ENCODE peak calls at places on chromosomes 11 and 22, in seven cellular contexts. C is H9, N is mesenchymal stem cell, D is mesendoderm, U is IMR-90, I is trophoblast cell, V is H1. Y is an unnamed sample.

GRCh38 chr11:75011872-75012271 is 23.1 kb downstream of the NEU3 start:
- DNase-seq in C (no peak), N (no peak), D (no peak), U (no peak), I (no peak), V (no peak), Y (no peak)

GRCh38 chr11:19559746-19560145 is 152.9 kb upstream of the NAV2 start:
- DNase-seq in C (no peak), N (no peak), D (peak; percentile 65), U (no peak), I (no peak), V (no peak), Y (no peak)

GRCh38 chr11:9875862-9876261 is 212.0 kb downstream of the SWAP70 start:
- DNase-seq in C (no peak), N (no peak), D (no peak), U (no peak), I (no peak), V (no peak), Y (no peak)

GRCh38 chr22:24180316-24181087 is 785 bp upstream of the SUSD2 start:
- DNase-seq in C (no peak), N (no peak), D (no peak), U (no peak), I (no peak), V (no peak), Y (no peak)

GRCh38 chr22:35528967-35529366 is 11.7 kb upstream of the RASD2 start:
- DNase-seq in C (no peak), N (no peak), D (no peak), U (no peak), I (no peak), V (no peak), Y (no peak)

GRCh38 chr11:72352859-72353551 is 81.3 kb downstream of the CLPB start:
- DNase-seq in C (peak; percentile 62), N (peak; percentile 65), D (peak; percentile 92), U (peak; percentile 85), I (peak; percentile 91), V (no peak), Y (peak; percentile 14)

GRCh38 chr11:85619497-85619896 is 7.6 kb downstream of the DLG2 start:
- DNase-seq in C (no peak), N (no peak), D (no peak), U (no peak), I (no peak), V (no peak), Y (no peak)

GRCh38 chr22:40376149-40376548 is 5.8 kb downstream of the SGSM3 start:
- DNase-seq in C (no peak), N (no peak), D (no peak), U (no peak), I (no peak), V (no peak), Y (no peak)

GRCh38 chr11:28910926-28911325 is 802.7 kb downstream of the METTL15 start:
- DNase-seq in C (no peak), N (no peak), D (no peak), U (peak; percentile 44), I (no peak), V (no peak), Y (no peak)

GRCh38 chr11:130817608-130817944 is 98.7 kb downstream of the SNX19 start:
- DNase-seq in C (no peak), N (peak; percentile 48), D (no peak), U (peak; percentile 86), I (peak; percentile 71), V (no peak), Y (no peak)

GRCh38 chr22:20654343-20655208 is 119.3 kb upstream of the SERPIND1 start:
- DNase-seq in C (peak; percentile 14), N (no peak), D (no peak), U (no peak), I (no peak), V (peak; percentile 34), Y (no peak)

GRCh38 chr22:19983701-19984100 is 32.9 kb downstream of the ARVCF start:
- DNase-seq in C (no peak), N (no peak), D (no peak), U (no peak), I (no peak), V (no peak), Y (no peak)

GRCh38 chr22:21102659-21103267 is 57.0 kb downstream of the LRRC74B start:
- DNase-seq in C (peak; percentile 95), N (peak; percentile 69), D (peak; percentile 97), U (peak; percentile 37), I (peak; percentile 56), V (peak; percentile 96), Y (peak; percentile 81)

GRCh38 chr22:21691773-21692172 is 26.0 kb downstream of the PPIL2 start:
- DNase-seq in C (no peak), N (no peak), D (no peak), U (no peak), I (no peak), V (no peak), Y (no peak)

GRCh38 chr22:41341990-41342389 is 39.8 kb upstream of the TEF start:
- DNase-seq in C (no peak), N (peak; percentile 47), D (no peak), U (peak; percentile 36), I (no peak), V (no peak), Y (no peak)

GRCh38 chr11:68153742-68154141 is 32.6 kb upstream of the CHKA start:
- DNase-seq in C (no peak), N (no peak), D (no peak), U (no peak), I (no peak), V (no peak), Y (no peak)

GRCh38 chr11:65497141-65498041 is 1.5 kb upstream of the MALAT1 start:
- DNase-seq in C (peak; percentile 99), N (peak; percentile 99), D (peak; percentile 99), U (peak; percentile 97), I (peak; percentile 100), V (peak; percentile 97), Y (peak; percentile 99)

GRCh38 chr11:63916837-63917684 is at the start of gene RCOR2:
- DNase-seq in C (peak; percentile 90), N (peak; percentile 85), D (peak; percentile 95), U (peak; percentile 80), I (peak; percentile 87), V (peak; percentile 88), Y (peak; percentile 83)

GRCh38 chr22:35629406-35630234 is 12.5 kb upstream of the MB start:
- DNase-seq in C (peak; percentile 57), N (peak; percentile 98), D (peak; percentile 97), U (peak; percentile 98), I (peak; percentile 96), V (no peak), Y (no peak)

GRCh38 chr22:19844423-19845368 is 10.0 kb downstream of the GNB1L start:
- DNase-seq in C (no peak), N (peak; percentile 13), D (no peak), U (peak; percentile 40), I (peak; percentile 28), V (peak; percentile 48), Y (no peak)

GRCh38 chr11:79413258-79413657 is 27.6 kb downstream of the TENM4 start:
- DNase-seq in C (peak; percentile 70), N (peak; percentile 93), D (peak; percentile 75), U (peak; percentile 94), I (no peak), V (no peak), Y (peak; percentile 15)

GRCh38 chr11:111733009-111733408 is 33.2 kb downstream of the PPP2R1B start:
- DNase-seq in C (no peak), N (peak; percentile 87), D (no peak), U (peak; percentile 91), I (no peak), V (no peak), Y (no peak)

GRCh38 chr11:30328676-30329075 is 5.8 kb downstream of the ARL14EP start:
- DNase-seq in C (no peak), N (no peak), D (no peak), U (peak; percentile 31), I (no peak), V (no peak), Y (no peak)

DNA sequence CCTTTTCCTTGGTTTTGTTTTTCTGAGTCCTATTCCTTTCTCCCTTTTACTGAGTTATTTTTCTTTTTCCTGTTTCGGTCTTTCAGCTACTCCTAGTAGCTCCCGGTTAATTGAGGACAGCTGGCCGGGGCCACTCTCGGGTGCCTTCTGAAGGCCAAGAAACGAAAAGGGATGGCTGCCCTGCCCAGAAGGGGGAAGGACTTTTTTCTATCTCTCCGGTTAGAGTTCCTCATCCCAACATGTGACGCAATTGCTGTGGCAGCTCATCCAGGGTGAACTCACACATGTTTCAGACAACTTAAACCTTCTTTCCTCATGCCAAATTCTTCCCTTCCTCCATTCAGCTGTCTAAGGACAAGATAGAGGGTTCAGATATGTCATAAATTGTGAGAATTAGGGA is 83.6 kb downstream of the PIWIL4 start:
- DNase-seq in C (no peak), N (peak; percentile 51), D (peak; percentile 71), U (peak; percentile 69), I (no peak), V (no peak), Y (no peak)
- H3K18ac ChIP-seq in C (peak overlapping the region; percentile 19), N (no peak overlapping the region), D (peak overlapping the region; percentile 97), U (peak overlapping the region; percentile 58), I (no peak overlapping the region), V (peak overlapping the region; percentile 85), Y (no peak overlapping the region)

GRCh38 chr11:66958956-66959274 is 732 bp upstream of the PC start:
- DNase-seq in C (no peak), N (no peak), D (no peak), U (no peak), I (no peak), V (no peak), Y (no peak)
- H3K27ac ChIP-seq in C (no peak overlapping the region), N (peak overlapping the region; percentile 10), D (no peak overlapping the region), U (peak overlapping the region; percentile 3), I (no peak overlapping the region), V (peak overlapping the region; percentile 56), Y (peak overlapping the region; percentile 28)

DNA sequence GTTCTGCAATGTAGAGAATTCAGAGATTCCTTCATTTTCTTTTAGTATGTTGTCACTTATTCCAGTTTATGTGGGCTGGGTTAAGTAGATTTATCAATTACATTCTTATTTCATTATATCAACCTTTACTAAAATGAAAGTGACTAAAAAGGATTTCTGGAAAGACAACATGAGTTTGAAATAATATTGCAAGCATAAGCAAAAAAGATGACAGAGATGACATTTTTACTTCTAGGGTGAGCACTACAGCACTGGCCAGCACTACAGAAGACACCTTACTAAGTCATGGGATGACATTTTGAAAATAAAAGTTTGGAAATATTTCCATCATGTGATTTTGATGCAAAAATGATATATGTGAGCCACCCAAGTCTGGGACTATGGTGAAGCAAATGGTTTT is 2.1 kb upstream of the USP47 start:
- DNase-seq in C (no peak), N (no peak), D (no peak), U (no peak), I (no peak), V (no peak), Y (no peak)
- H3K18ac ChIP-seq in C (no peak overlapping the region), N (no peak overlapping the region), D (no peak overlapping the region), U (no peak overlapping the region), I (no peak overlapping the region), V (no peak overlapping the region), Y (no peak overlapping the region)

GRCh38 chr22:30609260-30610185 is 2.5 kb downstream of the TCN2 start:
- DNase-seq in C (no peak), N (peak; percentile 94), D (peak; percentile 86), U (peak; percentile 86), I (peak; percentile 35), V (no peak), Y (no peak)

GRCh38 chr22:30606455-30607299 is at the start of gene TCN2:
- DNase-seq in C (peak; percentile 97), N (peak; percentile 88), D (peak; percentile 97), U (peak; percentile 77), I (no peak), V (peak; percentile 91), Y (peak; percentile 93)

GRCh38 chr22:30607300-30607930 is 441 bp downstream of the TCN2 start:
- DNase-seq in C (no peak), N (no peak), D (no peak), U (no peak), I (no peak), V (no peak), Y (no peak)

GRCh38 chr22:30605449-30606110 is 1.4 kb upstream of the TCN2 start:
- DNase-seq in C (peak; percentile 60), N (peak; percentile 49), D (peak; percentile 54), U (peak; percentile 25), I (no peak), V (peak; percentile 63), Y (no peak)

GRCh38 chr22:30607939-30608338 is 965 bp downstream of the TCN2 start:
- DNase-seq in C (no peak), N (no peak), D (no peak), U (no peak), I (no peak), V (no peak), Y (no peak)
- H3K27ac ChIP-seq in C (no peak overlapping the region), N (peak overlapping the region; percentile 31), D (no peak overlapping the region), U (no peak overlapping the region), I (no peak overlapping the region), V (peak overlapping the region; percentile 24), Y (no peak overlapping the region)